ENCODE peak calls at places on chromosomes 13 and 19, in ten cellular contexts. H is CD8-positive, alpha-beta T cell; K is ascending aorta; Q is fibroblast of lung; D is fibroblast of pulmonary artery; Y is dorsolateral prefrontal cortex; X is AG04449; F is Jurkat, Clone E6-1; S is mucosa of descending colon; O is neuronal stem cell. N is an unnamed sample.

GRCh38 chr13:111490611-111491010 is 170.2 kb downstream of the TEX29 start:
- DNase-seq in O (no peak), K (no peak), H (no peak), X (no peak), F (no peak), D (no peak), Q (no peak), Y (peak), S (no peak), N (no peak)

GRCh38 chr13:20832861-20833260 is 59.1 kb upstream of the EEF1AKMT1 start:
- DNase-seq in S (no peak), K (no peak), D (no peak), H (no peak), O (no peak), Y (no peak), Q (no peak), F (no peak), X (no peak), N (no peak)

GRCh38 chr13:28611021-28611420 is 47.9 kb upstream of the POMP start:
- DNase-seq in Y (no peak), F (peak), D (no peak), H (no peak), Q (peak), O (no peak), S (no peak), K (no peak), X (no peak), N (no peak)

GRCh38 chr13:31638577-31638976 is 100.7 kb upstream of the RXFP2 start:
- DNase-seq in Q (peak), H (no peak), Y (no peak), X (no peak), O (no peak), D (peak), F (no peak), S (no peak), K (no peak), N (peak)

GRCh38 chr13:113886561-113887112 is 22.8 kb upstream of the GAS6 start:
- DNase-seq in S (no peak), Y (no peak), X (no peak), F (no peak), K (no peak), Q (no peak), H (no peak), D (no peak), O (no peak), N (no peak)

GRCh38 chr13:90365130-90365529 is 982.4 kb upstream of the MIR17HG start:
- DNase-seq in F (no peak), X (no peak), S (no peak), O (no peak), H (no peak), D (peak), Q (peak), K (no peak), Y (no peak), N (peak)

GRCh38 chr13:57635541-57635940 is 4.0 kb downstream of the PCDH17 start:
- DNase-seq in S (no peak), X (no peak), Y (no peak), H (no peak), F (no peak), D (no peak), O (no peak), K (no peak), Q (no peak), N (no peak)

GRCh38 chr13:50129923-50130685 is 114.9 kb downstream of the KCNRG start:
- DNase-seq in D (peak), X (no peak), Y (no peak), O (peak), K (no peak), Q (peak), H (peak), S (peak), F (no peak), N (no peak)

GRCh38 chr13:107968470-107968869 is 246.9 kb downstream of the LIG4 start:
- DNase-seq in F (no peak), S (no peak), K (no peak), D (no peak), Y (no peak), O (no peak), Q (no peak), H (no peak), X (no peak), N (no peak)

GRCh38 chr13:64798422-64798821 is 2431.7 kb downstream of the PCDH9 start:
- DNase-seq in Q (no peak), Y (no peak), D (no peak), F (no peak), O (no peak), X (no peak), H (no peak), S (no peak), K (no peak), N (no peak)

GRCh38 chr19:870314-870713 is 10.8 kb downstream of the CFD start:
- DNase-seq in H (no peak), Q (no peak), D (no peak), X (no peak), K (no peak), O (no peak), Y (no peak), S (no peak), F (no peak), N (no peak)

GRCh38 chr19:37953576-37954303 is 46.7 kb downstream of the SIPA1L3 start:
- DNase-seq in X (no peak), D (no peak), H (no peak), O (peak), F (no peak), S (no peak), K (no peak), Y (no peak), Q (no peak), N (no peak)
- H3K4me3 ChIP-seq in X (no peak), D (no peak), H (no peak), O (no peak), F (no peak), S (no peak), K (no peak), Y (no peak), Q (no peak), N (no peak)

GRCh38 chr19:40143612-40144011 is 47.6 kb upstream of the MAP3K10 start:
- DNase-seq in S (peak), X (no peak), H (peak), F (peak), O (no peak), Y (no peak), Q (peak), D (no peak), K (no peak), N (no peak)
- H3K4me3 ChIP-seq in S (no peak), X (no peak), H (peak), F (no peak), O (no peak), Y (no peak), Q (no peak), D (no peak), K (no peak), N (no peak)

DNA sequence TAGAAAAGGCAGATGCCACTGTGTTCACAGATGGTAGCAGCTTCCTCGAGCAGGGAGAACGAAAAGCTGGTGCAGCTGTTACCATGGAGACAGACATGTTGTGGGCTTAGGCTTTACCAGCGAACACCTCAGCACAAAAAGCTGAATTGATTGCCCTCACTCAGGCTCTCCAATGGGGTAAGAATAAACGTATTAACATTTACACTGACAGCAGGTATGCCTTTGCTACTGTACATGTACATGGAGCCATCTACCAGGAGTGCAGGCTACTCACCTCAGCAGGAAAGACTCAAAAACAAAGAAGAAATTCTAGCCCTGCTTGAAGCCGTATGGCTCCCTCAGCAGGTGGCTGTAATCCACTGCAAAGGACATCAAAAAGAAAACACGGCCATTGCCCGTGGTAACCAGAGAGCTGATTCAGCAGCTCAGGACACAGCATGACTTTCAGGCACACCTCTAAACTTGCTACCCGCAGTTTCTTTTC is 197.7 kb downstream of the ZNF737 start:
- DNase-seq in Q (no peak), K (no peak), F (no peak), H (no peak), X (no peak), S (no peak), O (peak), D (no peak), Y (peak), N (no peak)
- H3K4me3 ChIP-seq in Q (no peak), K (no peak), F (no peak), H (no peak), X (no peak), S (no peak), O (no peak), D (no peak), Y (no peak), N (no peak)

DNA sequence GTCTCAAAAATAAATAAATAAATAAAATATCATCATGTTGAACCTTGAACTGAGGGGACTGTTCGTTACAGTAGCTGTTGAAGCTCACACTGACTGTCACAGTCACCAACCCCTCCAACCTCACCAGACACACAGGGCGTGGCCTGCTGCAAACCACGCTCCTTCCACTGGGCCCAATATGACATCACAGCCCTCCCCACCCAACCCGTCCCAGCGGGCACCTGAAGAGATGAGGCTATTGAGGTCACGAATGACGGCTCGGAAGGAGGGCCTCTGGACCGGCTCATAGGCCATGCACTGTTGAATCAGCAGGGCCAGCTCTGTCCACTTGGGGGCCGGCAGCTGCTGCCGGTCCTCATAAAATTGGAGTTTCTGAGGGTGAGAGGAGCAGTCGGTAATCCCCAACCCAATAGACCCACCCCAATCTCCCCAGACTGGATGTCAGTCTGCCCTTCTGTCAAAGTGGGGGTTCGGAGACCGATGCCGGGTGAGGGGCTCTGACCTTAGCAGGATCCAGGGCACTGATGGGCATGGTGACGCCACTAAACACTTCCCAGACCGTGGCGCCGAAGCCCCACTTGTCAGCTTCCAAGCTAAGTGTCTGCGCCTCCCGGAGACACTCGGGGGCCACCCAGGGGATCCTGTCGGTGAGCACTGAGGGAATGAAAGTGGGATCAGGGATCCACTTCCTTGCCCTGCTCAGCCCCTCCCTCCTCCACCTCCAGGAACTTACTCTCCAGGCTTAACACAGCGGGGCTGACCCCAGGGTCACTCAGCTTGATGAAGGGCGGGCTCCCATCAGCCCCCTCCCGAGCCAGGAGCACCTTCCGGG is 13.2 kb downstream of the JAK3 start:
- DNase-seq in D (no peak), X (no peak), F (no peak), S (no peak), Y (no peak), O (no peak), H (no peak), Q (no peak), K (no peak), N (no peak)
- H3K4me3 ChIP-seq in D (no peak), X (no peak), F (no peak), S (no peak), Y (no peak), O (no peak), H (no peak), Q (no peak), K (no peak), N (no peak)

GRCh38 chr19:55341191-55342043 is 1.7 kb downstream of the KMT5C start:
- DNase-seq in O (peak), F (peak), K (no peak), H (peak), S (peak), Q (peak), X (no peak), D (peak), Y (peak), N (peak)
- H3K4me3 ChIP-seq in O (peak), F (peak), K (peak), H (peak), S (no peak), Q (peak), X (peak), D (peak), Y (peak), N (peak)

GRCh38 chr13:66219493-66219892 is 1010.6 kb downstream of the PCDH9 start:
- DNase-seq in Q (no peak), D (no peak), F (no peak), S (no peak), H (no peak), K (no peak), X (no peak), Y (no peak), O (peak), N (no peak)
- H3K4me3 ChIP-seq in Q (no peak), D (no peak), F (no peak), S (no peak), H (no peak), K (no peak), X (no peak), Y (no peak), O (no peak), N (no peak)

N was measured in skeletal muscle cell.